ENCODE peak calls at places on chromosomes 13 and 19, in five cellular contexts. Z, X, C, U and D are unnamed samples.

GRCh38 chr19:50349277-50350057 is 16.0 kb downstream of the NAPSA start:
- DNase-seq in Z (no peak), X (no peak), C (no peak), U (no peak), D (no peak)

GRCh38 chr19:40519352-40520322 is 52.8 kb downstream of the SPTBN4 start:
- DNase-seq in Z (no peak), X (no peak), C (peak), U (no peak), D (peak)

GRCh38 chr13:46523972-46524737 is 28.8 kb upstream of the LRCH1 start:
- DNase-seq in Z (no peak), X (no peak), C (no peak), U (no peak), D (no peak)

GRCh38 chr19:10871711-10872550 is 578 bp downstream of the CARM1 start:
- DNase-seq in Z (peak), X (peak), C (peak), U (peak), D (no peak)

GRCh38 chr19:38036707-38037106 is 129.7 kb downstream of the SIPA1L3 start:
- DNase-seq in Z (no peak), X (no peak), C (no peak), U (no peak), D (no peak)

GRCh38 chr13:114167445-114167844 is 11.6 kb upstream of the CFAP97D2 start:
- DNase-seq in Z (no peak), X (no peak), C (no peak), U (no peak), D (no peak)

GRCh38 chr13:28718186-28718537 is 608 bp downstream of the SLC46A3 start:
- DNase-seq in Z (no peak), X (no peak), C (no peak), U (no peak), D (peak)

GRCh38 chr19:51311388-51312257 is at the start of gene IGLON5:
- DNase-seq in Z (no peak), X (peak), C (no peak), U (peak), D (no peak)

GRCh38 chr13:50152655-50153309 is 137.5 kb downstream of the KCNRG start:
- DNase-seq in Z (no peak), X (no peak), C (no peak), U (no peak), D (no peak)

GRCh38 chr19:10292206-10292788 is 2.5 kb downstream of the ICAM5 start:
- DNase-seq in Z (peak), X (peak), C (peak), U (peak), D (peak)

GRCh38 chr19:43507880-43508279 is 3.3 kb upstream of the PHLDB3 start:
- DNase-seq in Z (no peak), X (no peak), C (no peak), U (no peak), D (no peak)

GRCh38 chr19:32061304-32061703 is 284.1 kb upstream of the ZNF507 start:
- DNase-seq in Z (no peak), X (no peak), C (no peak), U (no peak), D (peak)

GRCh38 chr13:95834134-95834765 is 157.3 kb downstream of the DNAJC3 start:
- DNase-seq in Z (peak), X (peak), C (peak), U (peak), D (peak)

GRCh38 chr13:80339841-80340642 is 884 bp downstream of the SPRY2 start:
- DNase-seq in Z (peak), X (peak), C (peak), U (peak), D (no peak)

GRCh38 chr13:43261018-43261417 is 237.6 kb downstream of the DNAJC15 start:
- DNase-seq in Z (no peak), X (no peak), C (no peak), U (no peak), D (peak)

GRCh38 chr13:113548778-113549621 is 35.6 kb upstream of the TFDP1 start:
- DNase-seq in Z (no peak), X (peak), C (no peak), U (peak), D (no peak)

GRCh38 chr13:114279770-114280169 is 1.6 kb upstream of the UPF3A start:
- DNase-seq in Z (no peak), X (no peak), C (no peak), U (no peak), D (no peak)

GRCh38 chr13:35891486-35891885 is 239.7 kb downstream of the DCLK1 start:
- DNase-seq in Z (no peak), X (no peak), C (no peak), U (no peak), D (no peak)

GRCh38 chr19:5697022-5697889 is 7.2 kb downstream of the RPL36 start:
- DNase-seq in Z (no peak), X (peak), C (no peak), U (no peak), D (no peak)

GRCh38 chr19:19552811-19553210 is 14.7 kb downstream of the CILP2 start:
- DNase-seq in Z (peak), X (peak), C (no peak), U (peak), D (no peak)

GRCh38 chr13:106700007-106700950 is 132.3 kb upstream of the ARGLU1 start:
- DNase-seq in Z (no peak), X (no peak), C (no peak), U (no peak), D (no peak)

GRCh38 chr13:49040872-49041271 is 65.2 kb downstream of the FNDC3A start:
- DNase-seq in Z (no peak), X (no peak), C (no peak), U (no peak), D (no peak)

GRCh38 chr13:103883152-103883551 is 816.9 kb upstream of the SLC10A2 start:
- DNase-seq in Z (peak), X (peak), C (peak), U (peak), D (peak)

GRCh38 chr19:2782357-2782935 is 627 bp downstream of the SGTA start:
- DNase-seq in Z (peak), X (no peak), C (no peak), U (no peak), D (no peak)

DNA sequence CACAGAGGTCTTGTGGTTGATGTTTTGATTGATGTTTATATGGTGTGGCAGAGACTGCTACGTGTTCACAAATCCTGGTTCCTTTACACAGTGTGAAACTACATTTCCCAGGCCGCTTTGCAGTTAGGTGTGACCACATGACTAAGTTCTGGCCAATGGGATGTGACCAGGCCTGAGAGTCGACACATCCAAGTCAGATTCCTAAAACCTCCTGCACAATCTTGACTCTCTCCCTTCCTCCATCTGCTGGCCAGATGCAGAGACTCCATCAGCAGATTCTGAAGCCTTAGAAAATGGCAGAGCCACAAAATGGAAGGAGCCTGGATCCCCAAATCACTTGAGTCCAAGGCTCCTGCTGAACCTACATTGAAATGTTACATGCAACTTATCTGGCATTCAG is 12.6 kb downstream of the CD37 start:
- DNase-seq in Z (peak), X (peak), C (no peak), U (peak), D (peak)
- TF ChIP-seq CTCF in Z (no peak), X (peak), C (no peak), U (peak), D (no peak)

GRCh38 chr13:73166204-73166603 is 107.4 kb downstream of the KLF5 start:
- DNase-seq in Z (no peak), X (no peak), C (no peak), U (no peak), D (no peak)
- TF ChIP-seq CTCF in Z (no peak), X (no peak), C (no peak), U (no peak), D (no peak)

GRCh38 chr13:25715760-25716159 is 336.1 kb downstream of the SHISA2 start:
- DNase-seq in Z (no peak), X (no peak), C (no peak), U (no peak), D (no peak)
- TF ChIP-seq CTCF in Z (no peak), X (no peak), C (no peak), U (no peak), D (no peak)

GRCh38 chr13:71320452-71320851 is 546.6 kb downstream of the DACH1 start:
- DNase-seq in Z (peak), X (no peak), C (no peak), U (peak), D (peak)
- TF ChIP-seq CTCF in Z (no peak), X (peak), C (peak), U (peak), D (peak)

GRCh38 chr19:52690395-52691214 is 44.2 kb downstream of the ZNF611 start:
- DNase-seq in Z (peak), X (peak), C (peak), U (peak), D (peak)
- TF ChIP-seq CTCF in Z (peak), X (peak), C (peak), U (no peak), D (no peak)

GRCh38 chr13:109979186-109979585 is 192.8 kb upstream of the IRS2 start:
- DNase-seq in Z (no peak), X (no peak), C (no peak), U (no peak), D (peak)

GRCh38 chr13:109974354-109974753 is 188.0 kb upstream of the IRS2 start:
- DNase-seq in Z (no peak), X (no peak), C (no peak), U (no peak), D (no peak)

GRCh38 chr13:109976206-109976997 is 190.0 kb upstream of the IRS2 start:
- DNase-seq in Z (no peak), X (no peak), C (no peak), U (no peak), D (no peak)

GRCh38 chr13:109981000-109981399 is 194.6 kb upstream of the IRS2 start:
- DNase-seq in Z (no peak), X (no peak), C (no peak), U (no peak), D (no peak)

DNA sequence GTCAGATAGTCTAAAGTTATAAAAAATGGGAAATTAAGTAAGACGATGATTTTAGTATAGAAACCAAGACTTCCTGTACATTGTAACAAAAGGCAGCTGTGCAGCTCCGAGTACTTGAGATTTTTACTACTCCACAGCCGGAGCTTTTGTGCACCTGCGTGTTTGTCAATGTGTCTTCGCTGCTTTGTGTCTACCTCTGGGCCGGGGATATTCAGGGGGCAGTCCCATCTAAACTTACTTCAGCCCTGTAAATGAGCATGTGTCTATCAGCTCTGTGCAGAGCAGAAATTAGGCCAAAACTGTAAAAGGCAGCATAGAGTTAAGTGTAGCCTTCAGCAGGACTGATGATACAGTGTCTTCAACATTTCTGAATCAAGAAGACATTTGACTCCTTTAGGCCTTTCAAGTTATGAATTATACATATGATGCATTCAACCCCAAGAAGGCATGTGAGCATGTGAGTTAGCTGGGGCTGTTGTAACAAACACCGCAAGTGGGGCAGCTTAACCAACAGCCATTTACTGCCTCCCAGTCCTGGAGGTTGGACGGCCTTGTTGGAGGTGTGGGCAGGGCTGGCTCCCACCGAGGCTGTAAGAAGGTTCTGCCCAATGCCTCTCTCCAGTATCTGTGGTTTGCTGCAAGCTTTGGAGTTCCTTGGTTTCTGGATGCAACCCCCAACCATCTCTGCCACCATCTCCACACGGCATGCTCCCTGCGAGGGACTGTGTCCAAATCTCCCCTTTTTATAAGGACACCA is 191.0 kb upstream of the IRS2 start:
- DNase-seq in Z (no peak), X (no peak), C (no peak), U (no peak), D (no peak)
- TF ChIP-seq CTCF in Z (no peak), X (no peak), C (no peak), U (no peak), D (no peak)

GRCh38 chr13:97880298-97880675 is 73.2 kb upstream of the IPO5 start:
- DNase-seq in Z (no peak), X (no peak), C (no peak), U (no peak), D (no peak)
- TF ChIP-seq CTCF in Z (no peak), X (peak), C (no peak), U (no peak), D (no peak)

GRCh38 chr13:52195052-52195837 is 35.8 kb upstream of the NEK3 start:
- DNase-seq in Z (peak), X (peak), C (peak), U (no peak), D (peak)
- TF ChIP-seq CTCF in Z (no peak), X (no peak), C (no peak), U (no peak), D (no peak)

DNA sequence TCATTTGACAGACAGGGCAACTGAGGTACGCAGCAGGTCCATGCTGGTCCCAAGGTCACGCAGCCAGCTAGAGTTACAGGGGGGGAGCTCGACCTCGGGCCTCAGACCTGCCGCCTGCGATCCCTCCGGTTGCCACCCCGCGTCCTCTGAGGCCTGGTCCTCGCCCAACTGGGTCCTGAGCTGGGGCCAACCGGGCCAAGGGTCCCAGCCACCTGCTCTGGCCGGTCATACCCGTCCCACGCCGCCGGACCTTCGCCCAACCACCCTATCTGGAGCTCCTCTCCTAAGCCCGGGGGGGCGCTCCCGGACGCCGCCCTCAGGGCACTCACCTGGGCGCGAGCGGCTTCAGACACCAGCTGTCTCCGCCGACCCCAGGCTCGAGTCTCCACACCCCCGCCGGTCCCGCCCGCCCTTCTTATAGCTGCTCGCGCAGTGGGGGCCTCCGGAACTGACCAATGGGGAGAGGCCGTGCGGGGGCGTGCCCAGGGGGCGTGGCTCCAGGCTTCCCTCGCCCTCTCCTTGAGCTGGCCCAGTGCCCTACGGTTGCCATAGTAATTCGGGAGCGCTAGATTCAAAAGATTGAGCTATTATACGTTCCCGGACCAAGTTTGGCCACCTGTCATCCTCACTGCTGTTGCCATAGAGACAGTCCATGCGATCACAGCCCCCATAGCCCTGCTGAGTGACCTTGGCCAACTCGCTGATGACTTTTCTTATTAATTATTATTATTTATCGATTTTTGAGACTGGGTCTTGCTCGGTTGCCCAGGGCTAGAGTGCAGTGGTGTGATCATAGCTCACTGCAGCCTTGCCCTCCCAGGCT is at the start of gene PLIN5:
- DNase-seq in Z (peak), X (peak), C (peak), U (peak), D (no peak)
- TF ChIP-seq CTCF in Z (no peak), X (peak), C (no peak), U (no peak), D (no peak)

GRCh38 chr13:30457306-30457891 is 8.3 kb downstream of the HMGB1 start:
- DNase-seq in Z (no peak), X (no peak), C (no peak), U (no peak), D (no peak)

GRCh38 chr13:30454991-30455390 is 10.7 kb downstream of the HMGB1 start:
- DNase-seq in Z (no peak), X (no peak), C (no peak), U (no peak), D (no peak)

GRCh38 chr13:30450066-30450465 is 15.7 kb downstream of the HMGB1 start:
- DNase-seq in Z (no peak), X (no peak), C (no peak), U (no peak), D (no peak)

GRCh38 chr13:30456290-30456689 is 9.4 kb downstream of the HMGB1 start:
- DNase-seq in Z (no peak), X (no peak), C (no peak), U (no peak), D (no peak)

GRCh38 chr13:30453727-30454126 is 12.0 kb downstream of the HMGB1 start:
- DNase-seq in Z (no peak), X (no peak), C (no peak), U (no peak), D (peak)
- TF ChIP-seq CTCF in Z (no peak), X (peak), C (peak), U (peak), D (peak)